ENCODE peak calls at places on chromosomes 1 and 21, in five cellular contexts. One of them, this sample, is unnamed.

GRCh38 chr1:6874298-6874697 is 89.0 kb downstream of the CAMTA1 start:
- DNase-seq in GM12878: no peak
- DNase-seq in astrocyte: no peak
- DNase-seq in SK-N-SH: no peak
- DNase-seq in DND-41: no peak
- DNase-seq in this sample: no peak

GRCh38 chr1:116361648-116362047 is 11.4 kb upstream of the ATP1A1 start:
- DNase-seq in DND-41: no peak
- DNase-seq in GM12878: no peak
- DNase-seq in astrocyte: no peak
- DNase-seq in SK-N-SH: no peak
- DNase-seq in this sample: no peak

GRCh38 chr1:211711313-211711712 is 35.9 kb upstream of the NEK2 start:
- DNase-seq in GM12878: no peak
- DNase-seq in DND-41: no peak
- DNase-seq in SK-N-SH: no peak
- DNase-seq in astrocyte: no peak
- DNase-seq in this sample: no peak

GRCh38 chr1:186486061-186486460 is 25.1 kb upstream of the PDC start:
- DNase-seq in GM12878: no peak
- DNase-seq in DND-41: no peak
- DNase-seq in astrocyte: no peak
- DNase-seq in SK-N-SH: no peak
- DNase-seq in this sample: no peak

GRCh38 chr21:34986561-34987533 is 62.3 kb downstream of the RUNX1 start:
- DNase-seq in DND-41: no peak
- DNase-seq in SK-N-SH: no peak
- DNase-seq in astrocyte: peak
- DNase-seq in GM12878: peak
- DNase-seq in this sample: no peak

GRCh38 chr1:160830321-160831153 is 32.1 kb downstream of the CD244 start:
- DNase-seq in SK-N-SH: peak
- DNase-seq in GM12878: no peak
- DNase-seq in astrocyte: peak
- DNase-seq in DND-41: peak
- DNase-seq in this sample: peak

GRCh38 chr1:183776731-183777130 is 28.2 kb upstream of the RGL1 start:
- DNase-seq in GM12878: no peak
- DNase-seq in SK-N-SH: no peak
- DNase-seq in DND-41: no peak
- DNase-seq in astrocyte: peak
- DNase-seq in this sample: no peak

GRCh38 chr1:61135286-61135685 is 52.9 kb downstream of the NFIA start:
- DNase-seq in DND-41: no peak
- DNase-seq in SK-N-SH: no peak
- DNase-seq in GM12878: no peak
- DNase-seq in astrocyte: no peak
- DNase-seq in this sample: no peak

GRCh38 chr1:109846148-109846547 is 64.5 kb upstream of the CSF1 start:
- DNase-seq in GM12878: no peak
- DNase-seq in DND-41: no peak
- DNase-seq in astrocyte: no peak
- DNase-seq in SK-N-SH: no peak
- DNase-seq in this sample: no peak

GRCh38 chr1:185733818-185734709 is at the start of gene HMCN1:
- DNase-seq in astrocyte: peak
- DNase-seq in SK-N-SH: peak
- DNase-seq in DND-41: no peak
- DNase-seq in GM12878: no peak
- DNase-seq in this sample: no peak

GRCh38 chr1:110130989-110131388 is 18.7 kb downstream of the UBL4B start:
- DNase-seq in DND-41: no peak
- DNase-seq in GM12878: no peak
- DNase-seq in astrocyte: no peak
- DNase-seq in SK-N-SH: no peak
- DNase-seq in this sample: no peak

GRCh38 chr1:240178366-240178765 is 86.7 kb downstream of the FMN2 start:
- DNase-seq in astrocyte: no peak
- DNase-seq in GM12878: no peak
- DNase-seq in SK-N-SH: no peak
- DNase-seq in DND-41: no peak
- DNase-seq in this sample: no peak

GRCh38 chr1:178577882-178578281 is 65.0 kb downstream of the TEX35 start:
- DNase-seq in DND-41: no peak
- DNase-seq in astrocyte: no peak
- DNase-seq in GM12878: no peak
- DNase-seq in SK-N-SH: no peak
- DNase-seq in this sample: no peak

GRCh38 chr21:44496196-44496899 is 41.0 kb downstream of the LRRC3 start:
- DNase-seq in SK-N-SH: no peak
- DNase-seq in DND-41: no peak
- DNase-seq in GM12878: no peak
- DNase-seq in astrocyte: no peak
- DNase-seq in this sample: no peak
- H2AFZ ChIP-seq in SK-N-SH: no peak
- H2AFZ ChIP-seq in DND-41: no peak
- H2AFZ ChIP-seq in GM12878: no peak
- H2AFZ ChIP-seq in astrocyte: no peak
- H2AFZ ChIP-seq in this sample: no peak

GRCh38 chr1:200625381-200625824 is 4.9 kb upstream of the KIF14 start:
- DNase-seq in astrocyte: peak
- DNase-seq in GM12878: peak
- DNase-seq in DND-41: no peak
- DNase-seq in SK-N-SH: no peak
- DNase-seq in this sample: no peak
- H3K4me2 ChIP-seq in astrocyte: no peak
- H3K4me2 ChIP-seq in GM12878: peak
- H3K4me2 ChIP-seq in DND-41: no peak
- H3K4me2 ChIP-seq in SK-N-SH: no peak
- H3K4me2 ChIP-seq in this sample: no peak

GRCh38 chr1:16022393-16022792 is 557 bp downstream of the CLCNKA start:
- DNase-seq in GM12878: no peak
- DNase-seq in SK-N-SH: no peak
- DNase-seq in astrocyte: no peak
- DNase-seq in DND-41: no peak
- DNase-seq in this sample: no peak
- H2AFZ ChIP-seq in GM12878: no peak
- H2AFZ ChIP-seq in SK-N-SH: no peak
- H2AFZ ChIP-seq in astrocyte: no peak
- H2AFZ ChIP-seq in DND-41: no peak
- H2AFZ ChIP-seq in this sample: no peak

DNA sequence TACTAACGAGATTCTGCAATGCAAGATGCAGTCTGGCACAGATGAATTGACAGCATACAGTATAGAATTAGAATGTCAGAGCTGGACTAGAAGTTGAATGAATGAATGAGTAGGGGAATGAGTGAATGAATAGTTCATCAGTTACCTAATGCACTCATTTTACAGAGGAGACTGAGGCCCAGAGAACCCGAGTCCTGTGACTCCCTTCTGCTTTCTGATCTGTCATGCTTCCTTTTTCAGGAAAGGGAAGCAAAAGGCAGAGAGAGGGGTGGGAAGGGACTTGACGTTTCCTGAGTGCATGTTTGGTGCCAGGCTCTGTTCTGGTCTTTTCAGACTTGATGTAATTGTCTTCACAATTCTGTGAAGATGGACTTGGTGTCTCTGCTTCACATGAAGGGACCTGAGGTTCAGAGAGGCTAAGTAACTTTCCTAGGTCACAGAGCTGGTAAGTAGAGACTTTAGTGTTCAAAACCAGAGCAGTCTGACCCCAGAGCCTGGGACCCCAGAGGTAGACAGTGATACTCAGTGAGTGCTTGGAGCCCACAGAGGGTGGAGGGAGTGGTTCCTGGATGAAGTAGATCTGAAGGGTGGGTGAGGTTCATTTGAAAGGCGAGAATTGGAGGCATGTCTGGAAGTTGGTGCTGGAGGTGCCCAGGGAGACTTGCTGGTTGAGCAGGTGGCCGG is 8.0 kb upstream of the MEX3A start:
- DNase-seq in astrocyte: no peak
- DNase-seq in GM12878: no peak
- DNase-seq in DND-41: no peak
- DNase-seq in SK-N-SH: no peak
- DNase-seq in this sample: no peak
- H3K4me2 ChIP-seq in astrocyte: no peak
- H3K4me2 ChIP-seq in GM12878: no peak
- H3K4me2 ChIP-seq in DND-41: no peak
- H3K4me2 ChIP-seq in SK-N-SH: no peak
- H3K4me2 ChIP-seq in this sample: peak

GRCh38 chr1:43582162-43582566 is 51.5 kb downstream of the PTPRF start:
- DNase-seq in astrocyte: peak
- DNase-seq in GM12878: peak
- DNase-seq in DND-41: peak
- DNase-seq in SK-N-SH: no peak
- DNase-seq in this sample: no peak
- H2AFZ ChIP-seq in astrocyte: no peak
- H2AFZ ChIP-seq in GM12878: peak
- H2AFZ ChIP-seq in DND-41: no peak
- H2AFZ ChIP-seq in SK-N-SH: no peak
- H2AFZ ChIP-seq in this sample: no peak

GRCh38 chr1:107883562-107883961 is 81.4 kb downstream of the VAV3 start:
- DNase-seq in astrocyte: no peak
- DNase-seq in DND-41: peak
- DNase-seq in GM12878: no peak
- DNase-seq in SK-N-SH: no peak
- DNase-seq in this sample: no peak
- H3K4me2 ChIP-seq in astrocyte: no peak
- H3K4me2 ChIP-seq in DND-41: no peak
- H3K4me2 ChIP-seq in GM12878: no peak
- H3K4me2 ChIP-seq in SK-N-SH: no peak
- H3K4me2 ChIP-seq in this sample: no peak

GRCh38 chr21:31493350-31493880 is 149.4 kb upstream of the TIAM1 start:
- DNase-seq in SK-N-SH: no peak
- DNase-seq in DND-41: no peak
- DNase-seq in GM12878: no peak
- DNase-seq in astrocyte: no peak
- DNase-seq in this sample: no peak

GRCh38 chr21:31489014-31489413 is 145.0 kb upstream of the TIAM1 start:
- DNase-seq in astrocyte: no peak
- DNase-seq in GM12878: no peak
- DNase-seq in SK-N-SH: no peak
- DNase-seq in DND-41: no peak
- DNase-seq in this sample: no peak

GRCh38 chr21:31491617-31492016 is 147.6 kb upstream of the TIAM1 start:
- DNase-seq in DND-41: no peak
- DNase-seq in GM12878: no peak
- DNase-seq in astrocyte: no peak
- DNase-seq in SK-N-SH: no peak
- DNase-seq in this sample: no peak

DNA sequence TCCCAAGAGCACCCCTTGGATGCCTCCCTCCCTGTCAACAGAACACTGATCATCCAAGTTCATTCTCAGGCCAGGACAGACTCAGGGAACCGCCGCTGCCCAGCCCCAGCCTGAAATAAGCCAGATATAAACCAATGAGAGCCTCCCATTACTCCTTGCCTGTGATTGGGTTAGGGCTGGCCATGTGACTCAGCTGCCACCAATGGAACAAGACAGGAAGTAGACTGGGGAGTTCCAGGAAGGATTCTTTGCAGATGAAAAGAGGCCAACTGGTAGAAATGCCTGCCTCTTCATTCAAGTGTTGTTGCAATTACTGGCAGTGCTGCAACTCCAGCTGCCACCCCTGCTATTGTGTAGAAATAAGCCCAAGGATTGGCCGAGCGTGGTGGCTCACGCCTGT is 146.4 kb upstream of the TIAM1 start:
- DNase-seq in DND-41: peak
- DNase-seq in SK-N-SH: no peak
- DNase-seq in GM12878: no peak
- DNase-seq in astrocyte: no peak
- DNase-seq in this sample: peak
- H2AFZ ChIP-seq in DND-41: no peak
- H2AFZ ChIP-seq in SK-N-SH: no peak
- H2AFZ ChIP-seq in GM12878: no peak
- H2AFZ ChIP-seq in astrocyte: no peak
- H2AFZ ChIP-seq in this sample: no peak

DNA sequence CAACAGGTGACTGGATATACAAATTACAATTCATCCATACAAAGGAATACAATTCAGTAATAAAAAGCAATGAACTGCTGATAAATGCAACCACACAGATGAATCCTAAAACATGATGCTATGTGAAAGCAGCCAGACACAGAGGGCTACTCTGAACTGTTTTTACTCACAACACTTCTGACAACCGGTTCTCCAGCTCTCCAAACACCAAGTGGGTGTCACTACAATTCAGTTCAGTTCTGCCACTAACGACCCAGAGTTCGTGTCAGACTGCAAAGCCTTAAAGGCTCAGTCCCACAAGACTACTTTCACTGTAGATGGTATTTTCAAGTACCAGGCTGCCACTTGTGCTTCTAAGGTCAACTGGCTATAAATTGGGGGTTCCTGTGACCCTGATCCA is 119.4 kb downstream of the SLC16A1 start:
- DNase-seq in DND-41: no peak
- DNase-seq in astrocyte: no peak
- DNase-seq in SK-N-SH: no peak
- DNase-seq in GM12878: no peak
- DNase-seq in this sample: no peak
- H3K4me2 ChIP-seq in DND-41: no peak
- H3K4me2 ChIP-seq in astrocyte: no peak
- H3K4me2 ChIP-seq in SK-N-SH: no peak
- H3K4me2 ChIP-seq in GM12878: no peak
- H3K4me2 ChIP-seq in this sample: no peak

This sample was measured in OCI-LY7.